ENCODE peak calls at places on chromosomes 3 and 15, in five cellular contexts. Y is NCI-H2171 treated with DMSO at 0.1 percent for 48 hours, A is colonic mucosa, C is H1, Z is left ventricle myocardium inferior. Q is an unnamed sample.

GRCh38 chr15:60799885-60800728 is 321.2 kb upstream of the ICE2 start:
- DNase-seq in Y (no peak), Z (no peak), A (no peak), C (no peak), Q (no peak)

GRCh38 chr3:189714991-189715961 is 84.1 kb downstream of the TP63 start:
- DNase-seq in Y (no peak), C (no peak), A (no peak), Z (no peak), Q (no peak)

GRCh38 chr3:192715126-192715525 is 12.2 kb downstream of the FGF12 start:
- DNase-seq in A (no peak), Z (no peak), Y (no peak), C (no peak), Q (no peak)

GRCh38 chr3:184168363-184169120 is 6.1 kb upstream of the AP2M1 start:
- DNase-seq in Y (no peak), A (no peak), C (no peak), Z (no peak), Q (no peak)

GRCh38 chr15:98796685-98797084 is 148.3 kb downstream of the IGF1R start:
- DNase-seq in C (no peak), Y (no peak), Z (no peak), A (no peak), Q (no peak)

GRCh38 chr3:46095307-46095706 is 68.0 kb upstream of the XCR1 start:
- DNase-seq in Z (no peak), C (no peak), Y (no peak), A (no peak), Q (no peak)

GRCh38 chr3:195200010-195200822 is 70.7 kb downstream of the XXYLT1 start:
- DNase-seq in Y (no peak), Z (no peak), A (peak), C (no peak), Q (no peak)

GRCh38 chr3:61562042-61562809 is 855 bp downstream of the PTPRG start:
- DNase-seq in Z (peak), C (no peak), A (peak), Y (no peak), Q (no peak)

GRCh38 chr3:32303977-32304376 is 65.5 kb downstream of the CMTM8 start:
- DNase-seq in A (no peak), Y (no peak), Z (no peak), C (no peak), Q (no peak)

GRCh38 chr15:42759093-42759492 is 22.2 kb upstream of the CDAN1 start:
- DNase-seq in A (no peak), Y (no peak), C (no peak), Z (no peak), Q (no peak)

GRCh38 chr15:86743283-86743903 is 663.7 kb downstream of the AGBL1 start:
- DNase-seq in Y (no peak), Z (peak), A (peak), C (peak), Q (peak)

GRCh38 chr15:25058080-25058785 is 103.4 kb downstream of the SNRPN start:
- DNase-seq in Y (no peak), C (no peak), Z (no peak), A (no peak), Q (no peak)

GRCh38 chr3:182760576-182761164 is 32.6 kb upstream of the ATP11B start:
- DNase-seq in C (no peak), Y (no peak), A (peak), Z (no peak), Q (no peak)

GRCh38 chr15:84817461-84818081 is 415 bp downstream of the ALPK3 start:
- DNase-seq in C (no peak), Z (no peak), Y (no peak), A (no peak), Q (no peak)

GRCh38 chr15:83248151-83248851 is 36.2 kb downstream of the BNC1 start:
- DNase-seq in Z (no peak), C (peak), Y (peak), A (peak), Q (peak)

GRCh38 chr15:51844747-51845426 is 15.4 kb downstream of the TMOD3 start:
- DNase-seq in Z (no peak), Y (no peak), C (no peak), A (no peak), Q (no peak)

GRCh38 chr15:88982304-88982945 is 69.2 kb upstream of the MFGE8 start:
- DNase-seq in A (no peak), C (no peak), Z (peak), Y (no peak), Q (no peak)

GRCh38 chr3:184231671-184232070 is 2.3 kb downstream of the VWA5B2 start:
- DNase-seq in Z (no peak), A (no peak), Y (peak), C (no peak), Q (no peak)

GRCh38 chr3:111412656-111413055 is 129.3 kb upstream of the CD96 start:
- DNase-seq in Y (no peak), Z (no peak), C (no peak), A (no peak), Q (no peak)

GRCh38 chr3:193805448-193805847 is 212.4 kb downstream of the OPA1 start:
- DNase-seq in Z (peak), C (no peak), A (peak), Y (peak), Q (no peak)

GRCh38 chr3:98734311-98734710 is 28.8 kb upstream of the ST3GAL6 start:
- DNase-seq in Z (no peak), C (no peak), Y (peak), A (no peak), Q (no peak)

GRCh38 chr15:61084944-61085367 is 144.1 kb downstream of the RORA start:
- DNase-seq in C (no peak), Z (peak), A (peak), Y (peak), Q (peak)

GRCh38 chr15:88243895-88244787 is 12.4 kb downstream of the NTRK3 start:
- DNase-seq in Z (no peak), Y (no peak), C (no peak), A (no peak), Q (no peak)

GRCh38 chr3:57261929-57262328 is 30.6 kb downstream of the ASB14 start:
- DNase-seq in Y (no peak), C (no peak), A (no peak), Z (no peak), Q (no peak)

GRCh38 chr3:173584834-173585831 is 187.6 kb downstream of the NLGN1 start:
- DNase-seq in A (no peak), C (no peak), Y (no peak), Z (peak), Q (peak)

GRCh38 chr3:41365973-41366372 is 166.7 kb downstream of the CTNNB1 start:
- DNase-seq in C (no peak), A (no peak), Y (no peak), Z (no peak), Q (no peak)

Q was measured in iPS DF 19.7.